ENCODE peak calls at places on chromosomes 3 and 15, in four cellular contexts. O is islet precursor cell, X is AG04449, Q is activated T-cell treated with anti-CD3 and anti-CD28 coated beads for 24 hours. N is an unnamed sample.

GRCh38 chr15:23857028-23857641 is 170.0 kb upstream of the NDN start:
- DNase-seq in O (peak), X (no peak), Q (no peak), N (no peak)

GRCh38 chr3:185365281-185366211 is 2.6 kb downstream of the MAP3K13 start:
- DNase-seq in O (peak), X (no peak), Q (no peak), N (no peak)

GRCh38 chr3:51620543-51620942 is 50.5 kb upstream of the TEX264 start:
- DNase-seq in O (no peak), X (no peak), Q (no peak), N (no peak)

GRCh38 chr3:48194446-48195071 is 6.3 kb upstream of the CDC25A start:
- DNase-seq in O (peak), X (no peak), Q (no peak), N (no peak)

GRCh38 chr3:152269423-152270144 is 855 bp downstream of the MBNL1 start:
- DNase-seq in O (peak), X (peak), Q (no peak), N (peak)

GRCh38 chr3:97823503-97824004 is 1.7 kb downstream of the CRYBG3 start:
- DNase-seq in O (no peak), X (no peak), Q (no peak), N (no peak)

GRCh38 chr15:71149645-71150557 is 34.6 kb downstream of the THSD4 start:
- DNase-seq in O (no peak), X (no peak), Q (no peak), N (no peak)

GRCh38 chr3:134201201-134202130 is 49.2 kb downstream of the RYK start:
- DNase-seq in O (no peak), X (peak), Q (no peak), N (no peak)

GRCh38 chr3:11774296-11774877 is 72.3 kb downstream of the TAMM41 start:
- DNase-seq in O (peak), X (no peak), Q (no peak), N (no peak)

GRCh38 chr3:184750684-184751083 is 38.8 kb upstream of the MAGEF1 start:
- DNase-seq in O (no peak), X (no peak), Q (no peak), N (no peak)

GRCh38 chr3:170725285-170725731 is 139.4 kb upstream of the SLC7A14 start:
- DNase-seq in O (no peak), X (no peak), Q (no peak), N (no peak)

GRCh38 chr3:21979706-21980105 is 228.7 kb upstream of the ZNF385D start:
- DNase-seq in O (no peak), X (peak), Q (no peak), N (no peak)

GRCh38 chr3:119469378-119470189 is 821 bp downstream of the POGLUT1 start:
- DNase-seq in O (peak), X (no peak), Q (peak), N (no peak)

GRCh38 chr15:73605759-73606423 is 27.3 kb downstream of the NPTN start:
- DNase-seq in O (no peak), X (no peak), Q (no peak), N (no peak)

GRCh38 chr3:159637895-159638542 is 350.6 kb upstream of the IL12A start:
- DNase-seq in O (no peak), X (no peak), Q (no peak), N (no peak)

GRCh38 chr15:31197497-31198414 is 96.2 kb upstream of the TRPM1 start:
- DNase-seq in O (peak), X (no peak), Q (no peak), N (peak)

GRCh38 chr15:58556028-58556361 is 124.2 kb downstream of the LIPC start:
- DNase-seq in O (no peak), X (no peak), Q (no peak), N (no peak)

GRCh38 chr3:157785071-157785826 is 282.0 kb upstream of the VEPH1 start:
- DNase-seq in O (peak), X (peak), Q (no peak), N (no peak)

GRCh38 chr3:30681276-30682211 is 75.1 kb downstream of the TGFBR2 start:
- DNase-seq in O (peak), X (no peak), Q (no peak), N (no peak)

GRCh38 chr3:148162132-148162531 is 535.6 kb upstream of the AGTR1 start:
- DNase-seq in O (no peak), X (no peak), Q (no peak), N (no peak)